ENCODE peak calls at places on chromosomes 13 and 19, in eight cellular contexts. T, N, K, G, J, U, S and L are unnamed samples.

GRCh38 chr19:29715695-29716581 is 877 bp upstream of the C19orf12 start:
- DNase-seq in T (no peak), N (no peak), K (no peak), G (no peak), J (no peak), U (no peak), S (no peak), L (no peak)

GRCh38 chr13:22735381-22735995 is 445.3 kb upstream of the SGCG start:
- DNase-seq in T (no peak), N (no peak), K (no peak), G (no peak), J (no peak), U (no peak), S (no peak), L (no peak)

GRCh38 chr19:46009530-46010510 is 13.0 kb downstream of the PGLYRP1 start:
- DNase-seq in T (peak; percentile 72), N (peak; percentile 51), K (peak; percentile 61), G (peak; percentile 51), J (peak; percentile 81), U (no peak), S (peak; percentile 12), L (peak; percentile 54)

GRCh38 chr19:36573948-36574726 is 1.0 kb upstream of the ZNF529 start:
- DNase-seq in T (no peak), N (no peak), K (no peak), G (no peak), J (no peak), U (no peak), S (no peak), L (no peak)

GRCh38 chr13:29621841-29622240 is 26.4 kb upstream of the SLC7A1 start:
- DNase-seq in T (no peak), N (no peak), K (no peak), G (no peak), J (no peak), U (no peak), S (no peak), L (no peak)

GRCh38 chr19:13841339-13842293 is 35.3 kb upstream of the NANOS3 start:
- DNase-seq in T (no peak), N (no peak), K (no peak), G (no peak), J (no peak), U (no peak), S (no peak), L (no peak)

GRCh38 chr19:489418-490196 is 6.7 kb upstream of the MADCAM1 start:
- DNase-seq in T (no peak), N (no peak), K (no peak), G (no peak), J (peak; percentile 48), U (no peak), S (no peak), L (no peak)

GRCh38 chr19:17070421-17070820 is 4.8 kb downstream of the HAUS8 start:
- DNase-seq in T (no peak), N (no peak), K (no peak), G (no peak), J (no peak), U (no peak), S (no peak), L (no peak)

GRCh38 chr13:75050419-75051066 is 431.4 kb downstream of the TBC1D4 start:
- DNase-seq in T (no peak), N (no peak), K (no peak), G (no peak), J (no peak), U (no peak), S (no peak), L (no peak)

GRCh38 chr13:46480131-46480530 is 72.8 kb upstream of the LRCH1 start:
- DNase-seq in T (no peak), N (no peak), K (no peak), G (no peak), J (no peak), U (no peak), S (no peak), L (no peak)

GRCh38 chr13:43127827-43128226 is 104.4 kb downstream of the DNAJC15 start:
- DNase-seq in T (no peak), N (no peak), K (no peak), G (no peak), J (no peak), U (no peak), S (no peak), L (no peak)

GRCh38 chr19:46015961-46016425 is 6.9 kb downstream of the PGLYRP1 start:
- DNase-seq in T (no peak), N (no peak), K (no peak), G (peak; percentile 38), J (peak; percentile 19), U (no peak), S (peak; percentile 6), L (no peak)

GRCh38 chr13:104295537-104295936 is 1229.3 kb upstream of the SLC10A2 start:
- DNase-seq in T (no peak), N (no peak), K (no peak), G (no peak), J (no peak), U (no peak), S (no peak), L (no peak)

GRCh38 chr19:11535792-11536595 is 2.7 kb upstream of the CNN1 start:
- DNase-seq in T (peak; percentile 91), N (peak; percentile 83), K (peak; percentile 92), G (peak; percentile 81), J (peak; percentile 97), U (peak; percentile 94), S (peak; percentile 61), L (peak; percentile 95)

GRCh38 chr13:31815361-31816144 is 76.2 kb downstream of the RXFP2 start:
- DNase-seq in T (no peak), N (no peak), K (no peak), G (no peak), J (no peak), U (no peak), S (no peak), L (no peak)

GRCh38 chr19:50414850-50415660 is 3.7 kb upstream of the SPIB start:
- DNase-seq in T (peak; percentile 31), N (peak; percentile 54), K (peak; percentile 75), G (peak; percentile 64), J (peak; percentile 89), U (no peak), S (no peak), L (peak; percentile 79)

GRCh38 chr13:31094331-31095015 is 67.2 kb downstream of the HSPH1 start:
- DNase-seq in T (no peak), N (no peak), K (no peak), G (no peak), J (no peak), U (peak; percentile 70), S (no peak), L (no peak)

GRCh38 chr13:50129923-50130685 is 114.9 kb downstream of the KCNRG start:
- DNase-seq in T (no peak), N (peak; percentile 63), K (peak; percentile 37), G (peak; percentile 33), J (peak; percentile 43), U (no peak), S (no peak), L (peak; percentile 80)

GRCh38 chr13:37505531-37505930 is 93.0 kb downstream of the POSTN start:
- DNase-seq in T (no peak), N (no peak), K (no peak), G (no peak), J (no peak), U (no peak), S (no peak), L (no peak)

GRCh38 chr19:56823417-56823816 is 17.1 kb downstream of the PEG3 start:
- DNase-seq in T (no peak), N (no peak), K (no peak), G (no peak), J (no peak), U (no peak), S (no peak), L (no peak)

GRCh38 chr19:55579766-55580621 is 654 bp downstream of the ZNF579 start:
- DNase-seq in T (peak; percentile 20), N (no peak), K (no peak), G (no peak), J (no peak), U (no peak), S (peak; percentile 11), L (no peak)

GRCh38 chr19:47729799-47730520 is 15.4 kb upstream of the NOP53 start:
- DNase-seq in T (no peak), N (peak; percentile 63), K (peak; percentile 74), G (no peak), J (peak; percentile 86), U (peak; percentile 75), S (no peak), L (peak; percentile 88)